ENCODE peak calls at places on chromosomes 1 and 21, in four cellular contexts. N, H, F and W are unnamed samples.

GRCh38 chr1:201332021-201332420 is 45.5 kb downstream of the TNNT2 start:
- DNase-seq in F (no peak), H (no peak), N (no peak), W (no peak)

GRCh38 chr1:36650200-36651065 is 167.7 kb upstream of the CSF3R start:
- DNase-seq in N (peak; percentile 82), H (peak; percentile 51), F (peak; percentile 73), W (no peak)

GRCh38 chr21:43290529-43291346 is 121.9 kb downstream of the CRYAA start:
- DNase-seq in F (no peak), N (no peak), H (no peak), W (no peak)

GRCh38 chr21:35011681-35012080 is 37.4 kb downstream of the RUNX1 start:
- DNase-seq in H (no peak), F (no peak), N (no peak), W (no peak)

GRCh38 chr1:160834945-160835565 is 27.6 kb downstream of the CD244 start:
- DNase-seq in N (peak; percentile 25), H (peak; percentile 22), F (peak; percentile 38), W (no peak)

GRCh38 chr1:66944330-66945274 is 19.8 kb downstream of the MIER1 start:
- DNase-seq in H (peak; percentile 79), N (no peak), F (no peak), W (no peak)

GRCh38 chr1:198153804-198154203 is 3.0 kb upstream of the NEK7 start:
- DNase-seq in H (no peak), F (no peak), N (no peak), W (no peak)

GRCh38 chr1:213989740-213990472 is 2.1 kb downstream of the PROX1 start:
- DNase-seq in H (no peak), N (no peak), F (no peak), W (no peak)

GRCh38 chr1:75522389-75522788 is 88.5 kb downstream of the SLC44A5 start:
- DNase-seq in N (no peak), F (no peak), H (no peak), W (no peak)

GRCh38 chr1:226425431-226426031 is 17.6 kb upstream of the PARP1 start:
- DNase-seq in F (peak; percentile 35), N (no peak), H (no peak), W (no peak)

GRCh38 chr1:37415611-37416244 is 58.7 kb upstream of the ZC3H12A start:
- DNase-seq in N (no peak), F (no peak), H (no peak), W (no peak)

GRCh38 chr1:86018311-86018923 is 138.2 kb downstream of the COL24A1 start:
- DNase-seq in N (peak; percentile 39), H (peak; percentile 10), F (peak; percentile 7), W (no peak)

GRCh38 chr1:226060976-226061792 is 1.3 kb upstream of the H3-3A start:
- DNase-seq in H (no peak), N (no peak), F (no peak), W (no peak)

GRCh38 chr1:169047074-169047473 is 59.4 kb upstream of the ATP1B1 start:
- DNase-seq in F (no peak), N (no peak), H (no peak), W (no peak)

GRCh38 chr1:73781257-73781656 is 416.7 kb downstream of the LRRIQ3 start:
- DNase-seq in N (no peak), H (peak; percentile 7), F (no peak), W (no peak)

GRCh38 chr21:39610705-39611104 is 2.0 kb upstream of the B3GALT5 start:
- DNase-seq in F (no peak), H (peak; percentile 1), N (peak; percentile 50), W (no peak)

GRCh38 chr1:183349201-183349711 is 68.9 kb downstream of the NMNAT2 start:
- DNase-seq in F (no peak), N (peak; percentile 41), H (no peak), W (no peak)

GRCh38 chr21:28884481-28884880 is 108.2 kb downstream of the LTN1 start:
- DNase-seq in H (no peak), F (peak; percentile 39), N (no peak), W (no peak)

GRCh38 chr1:185318431-185319151 is 1.5 kb upstream of the IVNS1ABP start:
- DNase-seq in H (no peak), N (no peak), F (peak; percentile 53), W (no peak)

GRCh38 chr1:54490361-54491248 is 57.4 kb upstream of the ACOT11 start:
- DNase-seq in H (no peak), N (no peak), F (no peak), W (no peak)

GRCh38 chr1:2212542-2213491 is 15.3 kb upstream of the SKI start:
- DNase-seq in F (peak; percentile 79), H (peak; percentile 50), N (peak; percentile 74), W (no peak)

GRCh38 chr21:44395260-44395659 is 41.8 kb downstream of the TRPM2 start:
- DNase-seq in F (no peak), H (no peak), N (no peak), W (no peak)

GRCh38 chr1:15417365-15417934 is 7.8 kb downstream of the EFHD2 start:
- DNase-seq in N (no peak), F (peak; percentile 75), H (no peak), W (no peak)

GRCh38 chr1:33586111-33586510 is 113.7 kb downstream of the ZSCAN20 start:
- DNase-seq in F (no peak), N (no peak), H (peak; percentile 10), W (no peak)

GRCh38 chr1:220879090-220879508 is at the start of gene HLX:
- DNase-seq in N (peak; percentile 92), H (no peak), F (peak; percentile 96), W (no peak)

GRCh38 chr1:156862602-156863599 is 2.2 kb downstream of the NTRK1 start:
- DNase-seq in N (no peak), H (no peak), F (peak; percentile 76), W (no peak)

GRCh38 chr21:46537026-46537425 is 67.9 kb downstream of the S100B start:
- DNase-seq in H (no peak), F (no peak), N (no peak), W (no peak)

GRCh38 chr21:37704751-37705150 is 211.5 kb downstream of the KCNJ6 start:
- DNase-seq in N (no peak), F (no peak), H (no peak), W (no peak)

GRCh38 chr1:31957701-31958674 is 19.8 kb upstream of the PTP4A2 start:
- DNase-seq in F (peak; percentile 79), N (peak; percentile 9), H (no peak), W (peak; percentile 84)

GRCh38 chr1:43354471-43354870 is 4.3 kb upstream of the CDC20 start:
- DNase-seq in H (no peak), F (no peak), N (no peak), W (no peak)

GRCh38 chr21:15222711-15223110 is 157.9 kb upstream of the NRIP1 start:
- DNase-seq in F (no peak), N (no peak), H (no peak), W (no peak)

GRCh38 chr1:246462986-246463385 is 44.1 kb downstream of the SMYD3 start:
- DNase-seq in N (no peak), F (no peak), H (no peak), W (no peak)

GRCh38 chr1:218813247-218813646 is 360.4 kb upstream of the LYPLAL1 start:
- DNase-seq in N (no peak), H (no peak), F (no peak), W (no peak)

GRCh38 chr1:218812360-218812759 is 361.3 kb upstream of the LYPLAL1 start:
- DNase-seq in H (no peak), F (no peak), N (no peak), W (no peak)

GRCh38 chr1:218811497-218811896 is 362.2 kb upstream of the LYPLAL1 start:
- DNase-seq in H (no peak), F (no peak), N (no peak), W (no peak)

GRCh38 chr1:218809625-218810024 is 364.1 kb upstream of the LYPLAL1 start:
- DNase-seq in H (no peak), F (no peak), N (no peak), W (no peak)

DNA sequence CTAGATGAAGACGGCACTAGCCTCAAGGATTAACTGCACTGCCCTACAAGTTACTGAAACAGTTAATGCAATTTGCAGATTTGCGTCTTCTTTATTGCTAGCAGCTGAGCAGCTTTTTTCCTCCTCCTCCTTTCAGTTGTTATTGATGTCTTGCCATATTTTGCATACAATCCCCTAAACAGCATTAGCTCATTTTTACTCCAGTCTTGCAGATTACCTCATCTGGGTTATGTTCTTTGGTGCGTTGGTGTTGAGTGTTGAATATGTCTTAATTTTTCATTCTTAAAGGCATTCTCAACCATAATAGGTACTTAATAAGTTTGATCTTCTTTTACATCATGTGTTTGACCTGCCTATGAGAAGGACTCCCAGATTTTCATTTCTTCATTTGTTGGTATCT is 363.3 kb upstream of the LYPLAL1 start:
- DNase-seq in N (no peak), H (no peak), F (no peak), W (no peak)
- TF ChIP-seq BHLHE40 in N (no peak), H (no peak), F (no peak), W (no peak)

GRCh38 chr1:243784506-243784905 is 65.5 kb downstream of the AKT3 start:
- DNase-seq in F (no peak), N (no peak), H (no peak), W (no peak)

GRCh38 chr1:243790404-243790803 is 59.6 kb downstream of the AKT3 start:
- DNase-seq in N (no peak), F (no peak), H (no peak), W (no peak)

GRCh38 chr1:243791586-243792267 is 58.3 kb downstream of the AKT3 start:
- DNase-seq in F (no peak), N (no peak), H (no peak), W (no peak)

GRCh38 chr1:243783714-243784113 is 66.3 kb downstream of the AKT3 start:
- DNase-seq in N (no peak), H (no peak), F (no peak), W (no peak)

DNA sequence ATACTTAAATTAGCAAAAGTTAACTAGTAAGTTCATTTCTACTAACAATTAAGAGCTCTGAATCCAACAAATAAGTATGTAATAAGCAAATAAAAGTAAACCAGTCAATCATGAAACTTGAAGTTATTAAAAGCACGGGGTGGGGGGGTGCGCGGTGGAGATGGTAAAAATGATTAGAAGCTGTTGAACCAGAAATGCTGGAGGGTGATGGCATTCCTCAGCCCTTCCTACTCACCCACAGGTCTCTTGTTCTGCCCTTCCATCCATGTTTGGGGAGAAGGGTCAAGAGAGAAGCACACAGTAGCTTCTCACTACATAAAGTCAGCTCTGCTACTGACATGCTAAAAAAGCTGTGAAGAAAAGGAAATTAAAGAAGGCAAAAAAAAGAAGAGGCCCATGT is 63.5 kb downstream of the AKT3 start:
- DNase-seq in N (no peak), H (no peak), F (no peak), W (no peak)
- TF ChIP-seq SP1 in N (no peak), H (no peak), F (no peak), W (no peak)

DNA sequence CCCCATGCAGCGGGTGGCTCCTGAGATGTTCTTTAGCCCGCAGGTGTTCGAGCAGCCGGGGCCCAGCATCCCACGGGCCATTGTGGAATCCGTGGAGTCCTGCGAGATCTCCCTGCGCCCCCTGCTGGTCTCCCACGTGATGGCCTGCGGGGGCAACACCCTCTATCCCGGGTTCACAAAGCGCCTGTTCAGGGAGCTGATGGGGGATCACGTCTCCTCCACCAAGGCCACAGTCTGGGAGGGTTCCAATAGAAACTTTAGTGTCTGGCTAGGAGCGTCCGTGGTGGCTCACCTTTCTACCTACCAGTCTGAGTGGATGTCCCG is 71.0 kb downstream of the ACTL8 start:
- DNase-seq in F (peak; percentile 74), H (peak; percentile 5), N (peak; percentile 67), W (no peak)
- TF ChIP-seq BHLHE40 in F (no peak), H (no peak), N (no peak), W (no peak)

DNA sequence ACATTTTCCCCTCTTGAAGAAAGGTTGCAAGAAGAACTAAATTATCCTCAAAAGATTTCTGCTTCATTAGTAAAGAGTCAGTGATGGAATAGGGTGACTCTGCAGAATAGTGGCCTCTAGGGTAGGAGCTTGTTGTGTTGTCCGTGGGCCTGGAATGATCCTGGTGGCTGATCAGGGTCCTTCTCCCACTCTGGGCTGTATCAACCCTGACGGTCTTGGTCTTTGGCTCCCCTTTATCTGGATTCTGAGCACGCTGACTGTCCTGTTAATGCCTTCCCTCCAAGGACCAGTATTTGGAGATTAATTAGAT is 36.9 kb upstream of the SRRM1 start:
- DNase-seq in H (no peak), F (no peak), N (no peak), W (no peak)
- TF ChIP-seq SP1 in H (no peak), F (no peak), N (no peak), W (no peak)